ENCODE peak calls at places on chromosome 4, in six cellular contexts. Q is activated naive CD4-positive, alpha-beta T cell; K is HCT116; O is erythroblast; H is NCI-H1092; X is OCI-LY7. Z is an unnamed sample.

GRCh38 chr4:11765849-11766453 is 337.3 kb upstream of the HS3ST1 start:
- DNase-seq in X (peak; percentile 22), O (peak; percentile 14), K (peak; percentile 57), Q (no peak), H (no peak), Z (peak; percentile 78)

GRCh38 chr4:136768925-136769275 is 763.4 kb downstream of the PCDH18 start:
- DNase-seq in X (no peak), O (no peak), Q (no peak), K (no peak), H (no peak), Z (no peak)

GRCh38 chr4:94068712-94069111 is 139.0 kb upstream of the SMARCAD1 start:
- DNase-seq in H (no peak), Q (no peak), O (no peak), K (no peak), X (no peak), Z (peak; percentile 74)

GRCh38 chr4:163755013-163755412 is 260.5 kb downstream of the TMA16 start:
- DNase-seq in Q (no peak), O (no peak), K (no peak), X (peak; percentile 55), H (no peak), Z (peak; percentile 30)

GRCh38 chr4:155342142-155342541 is 34.6 kb downstream of the MAP9 start:
- DNase-seq in K (no peak), H (no peak), X (no peak), O (no peak), Q (no peak), Z (no peak)

GRCh38 chr4:123564758-123565346 is 168.3 kb downstream of the SPRY1 start:
- DNase-seq in H (peak; percentile 49), Q (no peak), K (peak; percentile 75), X (peak; percentile 89), O (peak; percentile 88), Z (peak; percentile 94)

GRCh38 chr4:154578919-154579318 is 11.6 kb downstream of the FGA start:
- DNase-seq in Q (no peak), K (no peak), X (no peak), O (no peak), H (no peak), Z (no peak)

GRCh38 chr4:180060159-180060889 is 2182.9 kb upstream of the TENM3 start:
- DNase-seq in H (no peak), K (no peak), O (no peak), Q (no peak), X (no peak), Z (peak; percentile 23)

GRCh38 chr4:145609494-145610427 is 9.4 kb upstream of the MMAA start:
- DNase-seq in X (peak; percentile 85), O (peak; percentile 68), Q (peak; percentile 45), K (peak; percentile 68), H (peak; percentile 41), Z (peak; percentile 78)

GRCh38 chr4:76197001-76197743 is 16.5 kb downstream of the SCARB2 start:
- DNase-seq in X (no peak), H (no peak), Q (no peak), O (no peak), K (no peak), Z (no peak)

GRCh38 chr4:7415927-7416686 is 18.6 kb downstream of the PSAPL1 start:
- DNase-seq in X (no peak), K (no peak), Q (no peak), O (no peak), H (no peak), Z (no peak)

GRCh38 chr4:41339812-41340809 is 83.4 kb downstream of the UCHL1 start:
- DNase-seq in Q (no peak), O (no peak), K (no peak), X (no peak), H (peak; percentile 11), Z (peak; percentile 87)

GRCh38 chr4:145012841-145013240 is 85.2 kb downstream of the ANAPC10 start:
- DNase-seq in Q (no peak), K (no peak), H (no peak), X (no peak), O (no peak), Z (no peak)

GRCh38 chr4:182478475-182478874 is 235.3 kb downstream of the TENM3 start:
- DNase-seq in X (peak; percentile 65), O (peak; percentile 7), Q (no peak), K (peak; percentile 16), H (peak; percentile 46), Z (peak; percentile 82)

GRCh38 chr4:105990933-105991332 is 95.7 kb downstream of the NPNT start:
- DNase-seq in X (no peak), O (no peak), Q (no peak), K (peak; percentile 54), H (no peak), Z (no peak)

GRCh38 chr4:5758741-5759140 is 47.7 kb downstream of the EVC start:
- DNase-seq in K (peak; percentile 77), X (no peak), O (no peak), H (no peak), Q (no peak), Z (no peak)

GRCh38 chr4:47577779-47578553 is 92.9 kb downstream of the ATP10D start:
- DNase-seq in H (no peak), K (no peak), O (no peak), X (no peak), Q (no peak), Z (no peak)

GRCh38 chr4:184402239-184402638 is 72.1 kb downstream of the IRF2 start:
- DNase-seq in H (no peak), X (no peak), O (no peak), Q (no peak), K (no peak), Z (no peak)

GRCh38 chr4:57037982-57038604 is 59.4 kb downstream of the POLR2B start:
- DNase-seq in K (peak; percentile 23), Q (no peak), H (peak; percentile 55), O (peak; percentile 24), X (peak; percentile 19), Z (peak; percentile 89)

GRCh38 chr4:51963871-51964513 is 56.2 kb downstream of the LRRC66 start:
- DNase-seq in H (no peak), Q (no peak), K (no peak), X (no peak), O (no peak), Z (peak; percentile 6)

GRCh38 chr4:34193451-34194154 is 2050.7 kb downstream of the ARAP2 start:
- DNase-seq in X (no peak), K (no peak), Q (no peak), H (no peak), O (no peak), Z (no peak)

GRCh38 chr4:72319596-72319995 is 249.4 kb downstream of the ADAMTS3 start:
- DNase-seq in H (no peak), X (no peak), O (no peak), Q (no peak), K (no peak), Z (no peak)

GRCh38 chr4:54254915-54255246 is 25.8 kb downstream of the PDGFRA start:
- DNase-seq in K (no peak), Q (no peak), H (no peak), O (no peak), X (no peak), Z (no peak)

GRCh38 chr4:180828455-180829018 is 1414.7 kb upstream of the TENM3 start:
- DNase-seq in X (peak; percentile 68), K (peak; percentile 69), Q (no peak), O (peak; percentile 10), H (peak; percentile 35), Z (peak; percentile 67)

GRCh38 chr4:113080050-113080449 is 30.6 kb downstream of the ANK2 start:
- DNase-seq in O (no peak), X (no peak), K (no peak), Q (no peak), H (no peak), Z (peak; percentile 35)

GRCh38 chr4:129410115-129410514 is 314.2 kb downstream of the C4orf33 start:
- DNase-seq in X (no peak), H (no peak), O (no peak), Q (no peak), K (no peak), Z (no peak)

GRCh38 chr4:3338321-3338838 is 45.6 kb downstream of the RGS12 start:
- DNase-seq in K (no peak), X (no peak), Q (no peak), O (no peak), H (no peak), Z (no peak)

GRCh38 chr4:139050436-139050835 is 34.9 kb downstream of the NOCT start:
- DNase-seq in X (no peak), H (no peak), K (no peak), Q (no peak), O (no peak), Z (no peak)

GRCh38 chr4:86661006-86661405 is 66.9 kb downstream of the PTPN13 start:
- DNase-seq in K (no peak), H (no peak), Q (no peak), X (no peak), O (no peak), Z (no peak)

GRCh38 chr4:140706276-140706625 is 49.9 kb downstream of the TBC1D9 start:
- DNase-seq in X (no peak), Q (no peak), H (no peak), O (no peak), K (no peak), Z (no peak)

Z was measured in GM23338.